ENCODE peak calls at places on chromosomes 3 and 15, in seven cellular contexts. N is GM13976, T is tibial artery, D is body of pancreas, Q is fibroblast of pulmonary artery, E is kidney epithelial cell, C is Calu3. I is an unnamed sample.

GRCh38 chr15:74542192-74543042 is 1.4 kb downstream of the ARID3B start:
- DNase-seq in N (no peak), T (no peak), D (no peak), Q (no peak), E (no peak), C (no peak), I (no peak)

GRCh38 chr3:65833761-65834505 is 204.8 kb downstream of the MAGI1 start:
- DNase-seq in N (no peak), T (no peak), D (no peak), Q (peak), E (peak), C (no peak), I (no peak)

GRCh38 chr15:99943466-99943865 is 210.2 kb upstream of the LYSMD4 start:
- DNase-seq in N (no peak), T (no peak), D (no peak), Q (no peak), E (no peak), C (no peak), I (no peak)

GRCh38 chr3:15339001-15339400 is 6.6 kb upstream of the SH3BP5 start:
- DNase-seq in N (no peak), T (no peak), D (no peak), Q (no peak), E (no peak), C (no peak), I (no peak)

GRCh38 chr3:28286595-28286994 is 45.2 kb downstream of the CMC1 start:
- DNase-seq in N (peak), T (no peak), D (no peak), Q (peak), E (no peak), C (no peak), I (no peak)

GRCh38 chr3:4584537-4585249 is 91.5 kb downstream of the ITPR1 start:
- DNase-seq in N (peak), T (peak), D (no peak), Q (peak), E (no peak), C (no peak), I (no peak)

GRCh38 chr15:74037171-74038117 is 42.9 kb downstream of the PML start:
- DNase-seq in N (no peak), T (no peak), D (no peak), Q (no peak), E (no peak), C (no peak), I (no peak)

GRCh38 chr3:39000008-39000450 is 51.7 kb downstream of the SCN11A start:
- DNase-seq in N (peak), T (no peak), D (no peak), Q (peak), E (peak), C (no peak), I (peak)

GRCh38 chr3:76986876-76987513 is 52.9 kb upstream of the ROBO2 start:
- DNase-seq in N (no peak), T (no peak), D (no peak), Q (no peak), E (no peak), C (no peak), I (no peak)

GRCh38 chr3:108983051-108983450 is 29.4 kb upstream of the GUCA1C start:
- DNase-seq in N (no peak), T (no peak), D (no peak), Q (no peak), E (no peak), C (no peak), I (no peak)

GRCh38 chr3:50714953-50715352 is 40.2 kb downstream of the DOCK3 start:
- DNase-seq in N (no peak), T (no peak), D (no peak), Q (no peak), E (no peak), C (no peak), I (no peak)

GRCh38 chr3:14876942-14877341 is 58.2 kb downstream of the FGD5 start:
- DNase-seq in N (no peak), T (peak), D (peak), Q (peak), E (peak), C (peak), I (no peak)

GRCh38 chr3:48001991-48002390 is 14.2 kb downstream of the MAP4 start:
- DNase-seq in N (no peak), T (no peak), D (no peak), Q (no peak), E (no peak), C (no peak), I (no peak)

GRCh38 chr3:161914703-161915102 is 418.1 kb downstream of the OTOL1 start:
- DNase-seq in N (no peak), T (no peak), D (no peak), Q (peak), E (peak), C (peak), I (no peak)

GRCh38 chr3:101992861-101993260 is 143.5 kb downstream of the NFKBIZ start:
- DNase-seq in N (no peak), T (no peak), D (no peak), Q (peak), E (no peak), C (no peak), I (no peak)

GRCh38 chr3:99777210-99777549 is 40.5 kb upstream of the CMSS1 start:
- DNase-seq in N (no peak), T (no peak), D (no peak), Q (no peak), E (no peak), C (no peak), I (no peak)

GRCh38 chr3:189094539-189094938 is 77.2 kb upstream of the TPRG1 start:
- DNase-seq in N (no peak), T (no peak), D (no peak), Q (no peak), E (no peak), C (no peak), I (no peak)

GRCh38 chr3:195039180-195039843 is 231.6 kb downstream of the XXYLT1 start:
- DNase-seq in N (no peak), T (no peak), D (no peak), Q (no peak), E (no peak), C (no peak), I (no peak)

GRCh38 chr3:55692295-55692957 is 205.3 kb upstream of the WNT5A start:
- DNase-seq in N (no peak), T (no peak), D (no peak), Q (no peak), E (no peak), C (no peak), I (no peak)

GRCh38 chr15:83284563-83285283 is at the start of gene BNC1:
- DNase-seq in N (peak), T (no peak), D (no peak), Q (peak), E (no peak), C (no peak), I (no peak)

GRCh38 chr3:72288955-72289707 is 504.2 kb upstream of the PROK2 start:
- DNase-seq in N (peak), T (peak), D (peak), Q (peak), E (peak), C (peak), I (no peak)

GRCh38 chr15:67146214-67146613 is 80.8 kb downstream of the SMAD3 start:
- DNase-seq in N (no peak), T (peak), D (peak), Q (peak), E (no peak), C (peak), I (no peak)

GRCh38 chr3:78871048-78871447 is 896.8 kb downstream of the ROBO1 start:
- DNase-seq in N (no peak), T (no peak), D (no peak), Q (no peak), E (no peak), C (no peak), I (no peak)

GRCh38 chr3:8239718-8240698 is 261.6 kb upstream of the LMCD1 start:
- DNase-seq in N (peak), T (no peak), D (peak), Q (peak), E (no peak), C (peak), I (peak)

DNA sequence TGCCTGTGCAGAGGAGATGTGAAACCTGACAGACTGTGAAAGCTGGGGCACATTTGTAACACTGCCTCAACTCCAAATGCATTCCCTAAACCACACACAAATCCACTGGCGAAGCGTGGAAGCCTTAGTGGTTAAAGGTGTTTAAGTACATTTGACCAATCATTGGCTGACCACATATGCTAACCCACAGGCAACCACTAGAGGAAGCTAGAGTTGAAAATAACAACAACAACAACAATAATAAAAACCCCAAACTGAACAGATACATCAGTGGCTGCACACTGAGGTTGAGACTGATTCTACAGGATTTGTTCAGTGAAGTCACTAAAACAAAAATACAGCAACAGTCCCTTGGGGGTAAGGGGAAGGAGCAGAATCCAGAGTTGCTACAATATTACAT is 129.7 kb downstream of the TJP1 start:
- DNase-seq in N (no peak), T (no peak), D (no peak), Q (peak), E (no peak), C (no peak), I (no peak)
- TF ChIP-seq CTCF in N (no peak), T (no peak), D (no peak), Q (peak), E (no peak), C (no peak), I (peak)

DNA sequence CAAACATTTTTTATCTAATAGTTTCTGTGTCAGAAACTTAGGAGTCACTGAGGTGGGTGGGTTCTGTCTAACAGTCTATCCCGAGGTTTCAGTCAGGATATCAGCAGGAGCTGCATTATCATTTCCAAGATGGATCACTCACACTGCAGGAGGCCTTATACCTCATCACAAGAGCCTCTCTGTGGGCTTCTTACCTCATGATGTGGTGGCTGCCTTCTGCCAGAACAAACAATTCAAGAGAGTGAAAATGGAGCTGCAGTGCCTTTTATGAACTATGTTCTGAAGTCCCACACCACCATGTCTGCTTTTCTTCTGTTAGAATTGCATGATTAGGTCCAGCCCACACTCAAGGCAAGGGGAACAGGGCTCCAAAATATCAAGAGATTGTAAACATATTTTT is 27.9 kb downstream of the RFX7 start:
- DNase-seq in N (no peak), T (no peak), D (no peak), Q (peak), E (peak), C (no peak), I (no peak)
- TF ChIP-seq CTCF in N (no peak), T (no peak), D (no peak), Q (no peak), E (no peak), C (no peak), I (no peak)

GRCh38 chr15:94168250-94168649 is 63.1 kb upstream of the MCTP2 start:
- DNase-seq in N (no peak), T (no peak), D (no peak), Q (no peak), E (no peak), C (peak), I (no peak)
- TF ChIP-seq CTCF in N (no peak), T (no peak), D (no peak), Q (no peak), E (peak), C (peak), I (peak)

GRCh38 chr3:45343947-45344346 is 44.4 kb upstream of the LARS2 start:
- DNase-seq in N (no peak), T (no peak), D (no peak), Q (no peak), E (no peak), C (no peak), I (no peak)
- TF ChIP-seq CTCF in N (no peak), T (no peak), D (no peak), Q (no peak), E (no peak), C (no peak), I (no peak)

DNA sequence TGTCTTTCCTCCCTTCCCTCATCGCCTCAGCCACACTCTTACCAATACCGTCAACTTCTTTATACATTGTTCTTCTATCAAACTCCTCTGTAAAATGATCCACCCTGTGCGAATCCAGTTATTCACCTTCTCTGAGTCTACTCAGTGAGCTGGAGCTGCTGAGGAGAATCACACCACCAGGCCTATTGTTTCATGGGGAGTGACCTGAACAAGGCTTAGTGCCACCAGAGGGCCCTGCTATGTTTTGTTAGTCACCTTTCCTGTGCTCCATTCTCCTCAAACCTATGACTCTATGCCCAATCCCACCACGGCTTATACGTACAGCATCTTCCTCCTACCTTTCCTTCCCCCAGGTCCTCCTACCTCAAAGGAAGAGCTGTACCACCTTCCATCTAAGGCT is 50.4 kb upstream of the MED12L start:
- DNase-seq in N (no peak), T (no peak), D (no peak), Q (no peak), E (no peak), C (no peak), I (no peak)
- TF ChIP-seq CTCF in N (no peak), T (no peak), D (no peak), Q (no peak), E (no peak), C (no peak), I (no peak)

GRCh38 chr15:51401872-51402517 is 60.5 kb downstream of the GLDN start:
- DNase-seq in N (peak), T (no peak), D (peak), Q (peak), E (no peak), C (peak), I (no peak)

GRCh38 chr15:51405646-51406194 is 64.3 kb downstream of the GLDN start:
- DNase-seq in N (no peak), T (no peak), D (no peak), Q (no peak), E (no peak), C (no peak), I (no peak)

GRCh38 chr15:51403946-51404695 is 62.7 kb downstream of the GLDN start:
- DNase-seq in N (no peak), T (no peak), D (no peak), Q (no peak), E (no peak), C (no peak), I (no peak)

GRCh38 chr15:51401065-51401780 is 59.8 kb downstream of the GLDN start:
- DNase-seq in N (no peak), T (no peak), D (no peak), Q (no peak), E (no peak), C (no peak), I (no peak)

GRCh38 chr15:51403072-51403878 is 61.8 kb downstream of the GLDN start:
- DNase-seq in N (no peak), T (no peak), D (no peak), Q (peak), E (no peak), C (peak), I (no peak)
- TF ChIP-seq CTCF in N (peak), T (peak), D (peak), Q (peak), E (peak), C (no peak), I (peak)

GRCh38 chr3:83968386-83968785 is 990.4 kb upstream of the CADM2 start:
- DNase-seq in N (no peak), T (no peak), D (no peak), Q (no peak), E (no peak), C (peak), I (no peak)
- TF ChIP-seq CTCF in N (no peak), T (no peak), D (no peak), Q (no peak), E (no peak), C (no peak), I (no peak)

GRCh38 chr3:128091586-128091985 is 32.0 kb downstream of the RUVBL1 start:
- DNase-seq in N (no peak), T (no peak), D (no peak), Q (no peak), E (no peak), C (no peak), I (no peak)

GRCh38 chr3:128089135-128089534 is 34.5 kb downstream of the RUVBL1 start:
- DNase-seq in N (no peak), T (no peak), D (no peak), Q (no peak), E (no peak), C (no peak), I (no peak)

GRCh38 chr3:128098234-128098633 is 25.4 kb downstream of the RUVBL1 start:
- DNase-seq in N (no peak), T (no peak), D (no peak), Q (no peak), E (no peak), C (no peak), I (no peak)

GRCh38 chr3:128095222-128095703 is 28.3 kb downstream of the RUVBL1 start:
- DNase-seq in N (peak), T (peak), D (peak), Q (peak), E (peak), C (peak), I (no peak)

GRCh38 chr3:128094295-128095151 is 29.1 kb downstream of the RUVBL1 start:
- DNase-seq in N (no peak), T (no peak), D (no peak), Q (no peak), E (no peak), C (no peak), I (no peak)
- TF ChIP-seq CTCF in N (no peak), T (no peak), D (no peak), Q (no peak), E (no peak), C (no peak), I (no peak)

DNA sequence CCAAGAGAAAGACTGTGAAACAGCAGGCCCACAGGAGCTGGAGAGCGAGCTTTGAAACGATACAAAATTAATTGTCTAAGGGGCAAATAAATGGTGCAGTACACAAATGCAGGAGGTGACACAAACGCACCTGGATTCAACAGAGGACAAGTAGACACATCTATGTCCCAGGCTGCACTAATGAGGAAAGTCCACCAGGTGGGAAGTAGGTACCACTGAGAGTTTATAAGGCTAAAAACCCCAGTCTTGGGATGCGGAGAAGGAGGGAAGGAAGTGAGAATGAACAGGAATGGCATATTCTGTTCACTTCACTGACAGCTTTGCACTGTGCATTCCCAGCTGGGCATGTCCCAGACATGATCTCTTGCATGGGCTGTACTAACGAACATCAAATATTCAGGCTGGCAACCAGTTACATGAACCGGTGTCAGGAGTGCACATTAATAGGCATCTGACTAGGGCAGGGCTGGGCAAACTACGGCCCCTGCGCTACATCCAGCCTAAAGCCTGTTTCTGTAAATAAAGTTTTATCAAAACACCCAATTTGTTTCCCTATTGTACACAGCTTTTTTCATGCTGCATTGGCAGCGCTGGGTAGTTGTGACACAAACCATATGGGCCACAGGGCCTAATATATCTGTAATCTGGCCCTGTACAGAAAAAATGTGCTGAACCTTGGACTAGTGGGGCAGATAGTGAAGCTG is 107.1 kb downstream of the IGF2BP2 start:
- DNase-seq in N (no peak), T (no peak), D (no peak), Q (no peak), E (no peak), C (no peak), I (no peak)
- TF ChIP-seq CTCF in N (no peak), T (no peak), D (no peak), Q (no peak), E (no peak), C (no peak), I (no peak)

I was measured in GM12864.